ENCODE peak calls at places on chromosomes 13 and 19, in six cellular contexts. Z is mesothelial cell of epicardium, A is tibial artery, Y is astrocyte of the cerebellum, G is cardiac fibroblast, B is suprapubic skin. C is an unnamed sample.

GRCh38 chr13:76148926-76149325 is 512.8 kb downstream of the LMO7 start:
- DNase-seq in A (no peak), G (peak; percentile 56), Y (peak; percentile 63), B (no peak), Z (no peak), C (no peak)

GRCh38 chr13:26051231-26052135 is at the start of gene SHISA2:
- DNase-seq in Y (peak; percentile 38), G (peak; percentile 56), Z (peak; percentile 70), B (no peak), A (no peak), C (no peak)

GRCh38 chr13:35379663-35380062 is 96.8 kb downstream of the MAB21L1 start:
- DNase-seq in G (no peak), Y (no peak), A (no peak), B (no peak), Z (no peak), C (no peak)

GRCh38 chr13:113126265-113127150 is 3.9 kb downstream of the F10 start:
- DNase-seq in Z (peak; percentile 33), Y (no peak), G (no peak), B (peak; percentile 65), A (peak; percentile 43), C (peak; percentile 63)

GRCh38 chr13:38338089-38338488 is 11.6 kb upstream of the UFM1 start:
- DNase-seq in G (no peak), B (no peak), Y (no peak), A (no peak), Z (no peak), C (no peak)

GRCh38 chr13:27678306-27679040 is 56.8 kb downstream of the POLR1D start:
- DNase-seq in G (peak; percentile 33), Y (no peak), Z (no peak), A (no peak), B (no peak), C (no peak)

GRCh38 chr19:1321539-1321938 is 35.9 kb downstream of the EFNA2 start:
- DNase-seq in A (no peak), B (no peak), Z (no peak), Y (no peak), G (no peak), C (no peak)

GRCh38 chr13:51697181-51697580 is 106.8 kb downstream of the DHRS12 start:
- DNase-seq in B (no peak), G (peak; percentile 61), Y (no peak), A (no peak), Z (no peak), C (no peak)

GRCh38 chr13:49082653-49083536 is 107.2 kb downstream of the FNDC3A start:
- DNase-seq in A (no peak), Y (no peak), Z (no peak), B (no peak), G (peak; percentile 92), C (no peak)

GRCh38 chr13:46085737-46086136 is 19.1 kb downstream of the CPB2 start:
- DNase-seq in B (no peak), G (no peak), Y (no peak), Z (no peak), A (no peak), C (no peak)

GRCh38 chr13:76991432-76991795 is 467 bp upstream of the CLN5 start:
- DNase-seq in B (no peak), Z (no peak), Y (no peak), A (no peak), G (no peak), C (no peak)

GRCh38 chr13:34469212-34469983 is 472.7 kb upstream of the NBEA start:
- DNase-seq in A (no peak), G (peak; percentile 25), Y (peak; percentile 44), Z (no peak), B (no peak), C (no peak)

GRCh38 chr19:6499052-6499790 is 2.9 kb downstream of the TUBB4A start:
- DNase-seq in G (no peak), A (no peak), B (no peak), Z (no peak), Y (no peak), C (no peak)

GRCh38 chr19:18645035-18645511 is 8.2 kb downstream of the KLHL26 start:
- DNase-seq in Z (no peak), G (no peak), A (peak; percentile 94), Y (no peak), B (no peak), C (no peak)

GRCh38 chr13:87234981-87235380 is 436.2 kb upstream of the SLITRK5 start:
- DNase-seq in Z (no peak), G (no peak), Y (peak; percentile 98), B (no peak), A (no peak), C (no peak)

GRCh38 chr19:40592170-40592569 is 9.0 kb upstream of the LTBP4 start:
- DNase-seq in B (no peak), G (peak; percentile 77), Z (no peak), A (no peak), Y (no peak), C (no peak)

GRCh38 chr19:46487802-46488445 is 7.7 kb downstream of the PNMA8B start:
- DNase-seq in B (peak; percentile 92), G (peak; percentile 78), Y (no peak), A (peak; percentile 86), Z (peak; percentile 94), C (peak; percentile 91)

GRCh38 chr13:108733141-108733540 is 103.7 kb downstream of the MYO16 start:
- DNase-seq in Y (peak; percentile 4), G (no peak), A (no peak), B (no peak), Z (no peak), C (no peak)

DNA sequence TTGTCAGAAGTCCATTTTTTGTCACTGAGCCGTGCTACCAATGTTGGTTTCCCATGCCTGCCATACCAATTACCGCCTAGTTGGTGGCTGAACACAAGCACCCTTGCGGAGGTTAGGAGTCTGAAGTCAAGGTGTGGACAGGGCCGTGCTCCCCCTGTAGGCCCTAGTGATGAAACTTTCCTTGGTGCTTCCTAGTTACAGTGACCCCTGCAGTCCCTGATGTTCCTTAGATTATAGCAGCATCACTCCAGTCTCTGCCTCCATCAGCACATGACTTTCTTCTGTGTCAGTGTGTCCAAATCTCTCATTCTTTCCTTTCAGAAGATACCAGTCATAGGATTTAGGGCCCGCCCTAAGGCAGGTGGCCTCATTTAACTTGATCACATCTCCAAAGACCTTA is 99.0 kb downstream of the MYO16 start:
- DNase-seq in B (no peak), Z (no peak), G (no peak), Y (no peak), A (no peak), C (no peak)
- TF ChIP-seq CTCF in B (no peak), Z (no peak), G (no peak), Y (no peak), A (no peak), C (peak; percentile 34)

DNA sequence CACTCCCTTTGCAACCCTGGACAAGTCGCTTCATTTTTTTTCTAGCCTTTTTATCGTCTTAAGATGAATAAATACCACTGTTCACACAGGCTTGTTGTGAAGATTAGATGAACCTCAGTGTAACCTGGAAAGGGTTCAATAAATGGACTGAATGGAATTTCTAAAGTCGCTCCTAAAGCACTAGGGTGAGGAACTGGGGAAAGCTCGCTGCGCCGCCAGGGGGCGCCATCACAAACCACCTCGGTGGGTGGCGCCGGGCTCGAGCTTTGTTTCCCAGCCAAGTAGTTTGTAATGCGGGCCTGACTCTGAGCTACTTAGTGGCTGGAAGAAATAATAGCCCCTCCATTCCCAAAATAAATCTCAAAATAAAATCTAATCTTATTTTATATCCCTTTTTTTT is 2.2 kb upstream of the CEACAM6 start:
- DNase-seq in Y (no peak), Z (no peak), B (no peak), G (peak; percentile 43), A (no peak), C (no peak)
- TF ChIP-seq CTCF in Y (peak; percentile 35), Z (peak; percentile 49), B (peak; percentile 36), G (peak; percentile 80), A (peak; percentile 10), C (peak; percentile 67)

GRCh38 chr13:80413611-80414010 is 72.7 kb upstream of the SPRY2 start:
- DNase-seq in A (no peak), B (no peak), Z (no peak), G (no peak), Y (no peak), C (no peak)

GRCh38 chr13:80408270-80408669 is 67.3 kb upstream of the SPRY2 start:
- DNase-seq in Y (no peak), G (no peak), B (no peak), A (no peak), Z (no peak), C (no peak)
- TF ChIP-seq CTCF in Y (no peak), G (no peak), B (no peak), A (no peak), Z (no peak), C (peak; percentile 18)

DNA sequence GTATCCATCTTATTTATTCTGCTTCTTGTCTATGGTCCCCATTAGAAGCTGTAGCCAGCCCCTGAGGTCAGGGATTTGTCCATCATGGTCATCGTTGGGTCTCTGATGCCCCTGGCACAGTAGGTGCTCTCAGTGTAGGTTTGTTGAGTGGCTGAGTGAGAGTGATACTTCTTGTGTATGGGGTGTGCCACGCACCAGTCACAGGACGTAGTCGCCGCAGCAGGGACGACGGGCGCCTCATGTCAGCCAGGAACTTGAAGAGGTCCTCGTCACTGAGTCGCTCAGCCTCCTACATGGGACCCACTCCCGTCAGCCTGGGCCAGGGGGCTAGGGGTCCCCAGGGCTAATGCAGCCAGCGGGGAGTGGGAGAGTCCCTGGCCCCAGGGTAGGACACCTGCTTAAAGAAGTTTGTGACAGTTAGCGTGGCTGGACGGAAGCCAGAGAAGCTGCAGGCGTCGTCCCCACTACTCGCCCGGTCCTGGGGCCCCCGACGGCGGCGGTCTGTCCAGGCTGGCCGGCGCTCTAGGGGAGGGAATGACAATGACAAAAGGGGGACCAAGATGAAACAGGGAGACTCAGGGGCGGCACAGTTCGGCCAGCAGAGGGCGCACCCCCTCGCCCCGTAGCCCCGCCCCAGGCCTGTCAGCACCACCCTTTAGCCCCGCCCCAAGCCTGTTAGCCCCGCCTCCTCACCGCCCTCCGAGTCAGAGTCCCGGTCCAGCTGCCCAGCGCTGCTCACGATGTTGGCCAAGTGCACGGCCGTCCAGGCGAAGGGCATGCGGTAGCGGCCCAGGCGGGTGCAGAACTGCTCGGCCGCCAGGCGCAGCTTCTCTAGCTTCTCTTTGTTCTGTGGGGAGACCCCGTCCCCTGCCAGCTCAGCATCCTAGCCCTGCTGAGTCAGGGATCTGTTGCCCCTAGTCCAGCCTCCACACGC is 3.7 kb downstream of the ANGPTL8 start:
- DNase-seq in Y (peak; percentile 34), A (peak; percentile 96), G (peak; percentile 87), B (peak; percentile 96), Z (peak; percentile 91), C (peak; percentile 92)
- TF ChIP-seq CTCF in Y (peak; percentile 58), A (peak; percentile 43), G (peak; percentile 77), B (no peak), Z (peak; percentile 69), C (peak; percentile 94)

GRCh38 chr13:85806553-85807175 is 7.4 kb upstream of the SLITRK6 start:
- DNase-seq in Y (peak; percentile 62), A (no peak), Z (no peak), G (peak; percentile 67), B (no peak), C (no peak)
- TF ChIP-seq CTCF in Y (peak; percentile 31), A (peak; percentile 32), Z (peak; percentile 88), G (peak; percentile 35), B (peak; percentile 19), C (peak; percentile 92)

DNA sequence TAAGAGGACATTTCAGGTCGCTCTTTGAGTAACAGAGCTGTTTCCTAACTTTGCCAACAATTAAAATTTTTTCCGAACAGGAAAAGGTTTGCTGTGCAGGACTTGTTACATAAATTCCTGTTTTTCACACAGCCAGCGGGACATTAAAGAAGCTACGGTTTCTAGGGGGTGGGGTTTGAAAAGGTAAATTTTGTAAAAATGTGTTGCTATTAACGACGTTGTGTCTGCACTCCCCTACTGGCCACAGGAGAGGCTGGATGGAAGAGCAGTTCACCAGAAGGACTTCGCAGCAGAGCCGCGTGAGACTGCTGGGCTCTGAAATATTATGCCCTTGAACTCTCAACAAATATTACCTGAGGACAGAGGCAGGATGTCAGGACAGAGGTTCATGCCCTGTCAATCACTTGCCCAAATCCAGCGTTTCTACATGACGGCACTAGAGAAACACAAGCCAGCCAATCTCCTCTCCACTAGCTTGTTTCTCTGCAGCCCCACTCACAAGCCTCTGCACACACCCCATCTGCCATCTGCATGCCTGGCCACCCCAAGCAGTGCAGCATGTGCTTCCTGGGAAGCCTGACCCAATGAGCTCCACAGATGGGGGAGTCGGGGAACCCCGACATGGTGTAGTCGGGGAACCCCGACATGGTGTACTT is 102.0 kb downstream of the FOXO1 start:
- DNase-seq in G (no peak), A (no peak), Y (no peak), Z (no peak), B (no peak), C (no peak)
- TF ChIP-seq CTCF in G (peak; percentile 36), A (no peak), Y (peak; percentile 12), Z (no peak), B (no peak), C (peak; percentile 38)